ENCODE peak calls at places on chromosome 12, in eight cellular contexts. L is DMS153; R is HFFc6; V is islet precursor cell; S is stimulated activated CD4-positive, alpha-beta T cell treated with anti-CD3 and anti-CD28 coated beads, Interleukin-12 subunit alpha, Interleukin-12 subunit beta, amount 100 ng/mL, for 48 hours; M is stimulated activated CD8-positive, alpha-beta memory T cell treated with anti-CD3 and anti-CD28 coated beads, Interleukin-12 subunit alpha, Interleukin-12 subunit beta, amount 100 ng/mL, for 4 hours; Z is A549; U is T47D. A is an unnamed sample.

GRCh38 chr12:29004066-29004935 is 144.8 kb upstream of the FAR2 start:
- DNase-seq in L (no peak), R (no peak), V (no peak), S (no peak), M (no peak), Z (no peak), U (no peak), A (no peak)

GRCh38 chr12:48119834-48120195 is 651 bp downstream of the PFKM start:
- DNase-seq in L (no peak), R (no peak), V (no peak), S (no peak), M (no peak), Z (no peak), U (no peak), A (no peak)

GRCh38 chr12:95790025-95790911 is at the start of gene NTN4:
- DNase-seq in L (no peak), R (peak), V (peak), S (no peak), M (no peak), Z (peak), U (peak), A (no peak)

GRCh38 chr12:92696240-92696639 is 6.5 kb upstream of the PLEKHG7 start:
- DNase-seq in L (no peak), R (no peak), V (no peak), S (no peak), M (no peak), Z (no peak), U (no peak), A (no peak)

GRCh38 chr12:116556964-116557706 is 2.0 kb upstream of the MAP1LC3B2 start:
- DNase-seq in L (no peak), R (peak), V (no peak), S (no peak), M (no peak), Z (no peak), U (no peak), A (no peak)

GRCh38 chr12:9651265-9651729 is 18.2 kb upstream of the CLEC2D start:
- DNase-seq in L (no peak), R (peak), V (no peak), S (peak), M (no peak), Z (no peak), U (no peak), A (no peak)

GRCh38 chr12:43766291-43766690 is 7.5 kb downstream of the IRAK4 start:
- DNase-seq in L (no peak), R (peak), V (no peak), S (no peak), M (no peak), Z (no peak), U (no peak), A (no peak)

GRCh38 chr12:123033392-123034021 is 53.0 kb downstream of the ARL6IP4 start:
- DNase-seq in L (no peak), R (no peak), V (no peak), S (no peak), M (no peak), Z (no peak), U (no peak), A (no peak)

GRCh38 chr12:80777587-80777986 is 60.9 kb downstream of the MYF5 start:
- DNase-seq in L (no peak), R (no peak), V (no peak), S (no peak), M (no peak), Z (no peak), U (peak), A (no peak)

GRCh38 chr12:126847005-126847629 is 1419.9 kb upstream of the TMEM132C start:
- DNase-seq in L (no peak), R (no peak), V (no peak), S (no peak), M (no peak), Z (no peak), U (no peak), A (no peak)

GRCh38 chr12:111544032-111544431 is 55.1 kb downstream of the ATXN2 start:
- DNase-seq in L (no peak), R (no peak), V (no peak), S (no peak), M (no peak), Z (no peak), U (no peak), A (no peak)

GRCh38 chr12:124765571-124766489 is 97.8 kb downstream of the SCARB1 start:
- DNase-seq in L (no peak), R (no peak), V (no peak), S (no peak), M (no peak), Z (no peak), U (no peak), A (no peak)

GRCh38 chr12:6336079-6336858 is 5.6 kb downstream of the TNFRSF1A start:
- DNase-seq in L (peak), R (peak), V (peak), S (peak), M (peak), Z (peak), U (peak), A (peak)

GRCh38 chr12:41709012-41709411 is 435.7 kb downstream of the GXYLT1 start:
- DNase-seq in L (no peak), R (no peak), V (no peak), S (no peak), M (no peak), Z (no peak), U (no peak), A (no peak)

GRCh38 chr12:46825526-46826414 is at the start of gene SLC38A4:
- DNase-seq in L (no peak), R (peak), V (peak), S (no peak), M (no peak), Z (no peak), U (no peak), A (no peak)

GRCh38 chr12:107264667-107265066 is 171.3 kb upstream of the CRY1 start:
- DNase-seq in L (no peak), R (no peak), V (no peak), S (no peak), M (no peak), Z (no peak), U (no peak), A (no peak)

GRCh38 chr12:86158956-86159355 is 97.2 kb downstream of the MGAT4C start:
- DNase-seq in L (no peak), R (no peak), V (no peak), S (no peak), M (no peak), Z (no peak), U (no peak), A (no peak)

GRCh38 chr12:113700943-113701342 is 229.3 kb upstream of the LHX5 start:
- DNase-seq in L (no peak), R (peak), V (peak), S (no peak), M (no peak), Z (peak), U (no peak), A (no peak)

GRCh38 chr12:106978035-106978800 is 8.7 kb downstream of the MTERF2 start:
- DNase-seq in L (peak), R (no peak), V (no peak), S (no peak), M (no peak), Z (no peak), U (no peak), A (no peak)

GRCh38 chr12:2691340-2692111 is 103.2 kb upstream of the FKBP4 start:
- DNase-seq in L (peak), R (no peak), V (peak), S (no peak), M (peak), Z (no peak), U (no peak), A (peak)

GRCh38 chr12:42326466-42327226 is 679 bp downstream of the PPHLN1 start:
- DNase-seq in L (no peak), R (peak), V (no peak), S (no peak), M (no peak), Z (peak), U (peak), A (no peak)

GRCh38 chr12:75883241-75883640 is 148.3 kb downstream of the PHLDA1 start:
- DNase-seq in L (no peak), R (no peak), V (no peak), S (no peak), M (no peak), Z (no peak), U (peak), A (no peak)

GRCh38 chr12:56411781-56412639 is 37.2 kb downstream of the TIMELESS start:
- DNase-seq in L (no peak), R (no peak), V (peak), S (no peak), M (no peak), Z (no peak), U (no peak), A (no peak)

GRCh38 chr12:127257366-127257935 is 1009.5 kb upstream of the TMEM132C start:
- DNase-seq in L (no peak), R (peak), V (no peak), S (no peak), M (no peak), Z (no peak), U (no peak), A (no peak)

GRCh38 chr12:111453071-111453989 is 47.6 kb downstream of the SH2B3 start:
- DNase-seq in L (no peak), R (no peak), V (peak), S (no peak), M (no peak), Z (no peak), U (no peak), A (no peak)

GRCh38 chr12:113587720-113588119 is 116.0 kb upstream of the LHX5 start:
- DNase-seq in L (no peak), R (no peak), V (peak), S (no peak), M (no peak), Z (no peak), U (no peak), A (no peak)

GRCh38 chr12:54688309-54689033 is 40.3 kb upstream of the DCD start:
- DNase-seq in L (no peak), R (no peak), V (no peak), S (no peak), M (no peak), Z (no peak), U (no peak), A (no peak)

GRCh38 chr12:111182391-111182790 is 186.5 kb downstream of the PHETA1 start:
- DNase-seq in L (no peak), R (no peak), V (no peak), S (no peak), M (no peak), Z (no peak), U (no peak), A (no peak)

GRCh38 chr12:120367924-120368788 is 808 bp downstream of the MSI1 start:
- DNase-seq in L (no peak), R (no peak), V (peak), S (peak), M (no peak), Z (no peak), U (no peak), A (no peak)